ENCODE peak calls at places on chromosomes 11 and 22, in seven cellular contexts. G is keratinocyte, V is AG09309, H is HFF-Myc, L is K562, C is IMR-90, K is psoas muscle. Y is an unnamed sample.

GRCh38 chr11:106706355-106706754 is 311.9 kb downstream of the GUCY1A2 start:
- DNase-seq in G (peak), V (peak), H (peak), L (no peak), C (peak), K (no peak), Y (peak)

GRCh38 chr11:75000975-75001354 is 12.2 kb downstream of the NEU3 start:
- DNase-seq in G (no peak), V (no peak), H (no peak), L (no peak), C (no peak), K (no peak), Y (no peak)

GRCh38 chr22:35783943-35784614 is 66.4 kb downstream of the APOL5 start:
- DNase-seq in G (peak), V (peak), H (peak), L (no peak), C (no peak), K (no peak), Y (peak)

GRCh38 chr11:114297806-114298700 is 1.9 kb downstream of the NNMT start:
- DNase-seq in G (no peak), V (no peak), H (no peak), L (no peak), C (no peak), K (no peak), Y (no peak)

GRCh38 chr11:7964873-7965272 is 374 bp downstream of the NLRP10 start:
- DNase-seq in G (no peak), V (no peak), H (peak), L (no peak), C (peak), K (no peak), Y (peak)

GRCh38 chr22:46457502-46458488 is 79.6 kb downstream of the CELSR1 start:
- DNase-seq in G (peak), V (no peak), H (no peak), L (no peak), C (peak), K (no peak), Y (peak)

GRCh38 chr11:78170413-78170812 is 18.0 kb downstream of the KCTD21 start:
- DNase-seq in G (no peak), V (no peak), H (no peak), L (no peak), C (no peak), K (no peak), Y (no peak)

GRCh38 chr11:133801356-133801755 is 44.0 kb downstream of the SPATA19 start:
- DNase-seq in G (no peak), V (no peak), H (no peak), L (no peak), C (no peak), K (no peak), Y (no peak)

GRCh38 chr22:29739346-29739875 is 19.6 kb downstream of the CABP7 start:
- DNase-seq in G (no peak), V (no peak), H (no peak), L (no peak), C (no peak), K (no peak), Y (no peak)

GRCh38 chr11:18523079-18523478 is 3.7 kb downstream of the TSG101 start:
- DNase-seq in G (no peak), V (no peak), H (no peak), L (no peak), C (no peak), K (no peak), Y (no peak)

GRCh38 chr22:40819741-40820140 is 595 bp upstream of the SLC25A17 start:
- DNase-seq in G (no peak), V (no peak), H (no peak), L (no peak), C (peak), K (no peak), Y (peak)

GRCh38 chr11:65865550-65866172 is 5.4 kb downstream of the MUS81 start:
- DNase-seq in G (no peak), V (no peak), H (no peak), L (no peak), C (no peak), K (no peak), Y (no peak)

GRCh38 chr11:119120639-119121007 is 757 bp upstream of the HINFP start:
- DNase-seq in G (no peak), V (no peak), H (peak), L (no peak), C (peak), K (no peak), Y (peak)

GRCh38 chr22:20651286-20651685 is 122.6 kb upstream of the SERPIND1 start:
- DNase-seq in G (no peak), V (no peak), H (no peak), L (peak), C (no peak), K (no peak), Y (no peak)

GRCh38 chr11:84886344-84886743 is 740.8 kb downstream of the DLG2 start:
- DNase-seq in G (no peak), V (peak), H (no peak), L (no peak), C (peak), K (no peak), Y (no peak)

GRCh38 chr11:69274531-69275016 is 19.4 kb upstream of the MYEOV start:
- DNase-seq in G (peak), V (no peak), H (no peak), L (no peak), C (no peak), K (no peak), Y (no peak)

GRCh38 chr22:49437356-49437755 is 390.3 kb downstream of the BRD1 start:
- DNase-seq in G (no peak), V (no peak), H (no peak), L (no peak), C (no peak), K (no peak), Y (no peak)

GRCh38 chr11:68889948-68890446 is 13.6 kb downstream of the MRPL21 start:
- DNase-seq in G (no peak), V (peak), H (peak), L (peak), C (peak), K (peak), Y (peak)

GRCh38 chr11:66081505-66081904 is 11.4 kb downstream of the PACS1 start:
- DNase-seq in G (no peak), V (no peak), H (no peak), L (no peak), C (no peak), K (no peak), Y (no peak)

GRCh38 chr11:133934599-133935550 is 21.9 kb downstream of the IGSF9B start:
- DNase-seq in G (peak), V (peak), H (no peak), L (peak), C (peak), K (no peak), Y (peak)

GRCh38 chr11:107752508-107752907 is 40.7 kb upstream of the SLN start:
- DNase-seq in G (no peak), V (no peak), H (no peak), L (no peak), C (no peak), K (no peak), Y (no peak)

GRCh38 chr11:116312560-116313340 is 460.0 kb downstream of the BUD13 start:
- DNase-seq in G (no peak), V (no peak), H (peak), L (no peak), C (no peak), K (peak), Y (no peak)

GRCh38 chr11:103295704-103296103 is 186.5 kb downstream of the DYNC2H1 start:
- DNase-seq in G (no peak), V (no peak), H (no peak), L (no peak), C (no peak), K (no peak), Y (no peak)

GRCh38 chr11:41413843-41414242 is 45.6 kb downstream of the LRRC4C start:
- DNase-seq in G (no peak), V (no peak), H (no peak), L (no peak), C (no peak), K (no peak), Y (no peak)

GRCh38 chr11:2802389-2803185 is 83.0 kb downstream of the CDKN1C start:
- DNase-seq in G (no peak), V (no peak), H (no peak), L (no peak), C (no peak), K (peak), Y (no peak)

GRCh38 chr22:17874231-17874630 is 100.0 kb upstream of the BID start:
- DNase-seq in G (no peak), V (no peak), H (no peak), L (no peak), C (no peak), K (no peak), Y (no peak)

GRCh38 chr11:13859986-13860385 is 102.5 kb upstream of the SPON1 start:
- DNase-seq in G (no peak), V (no peak), H (no peak), L (no peak), C (no peak), K (no peak), Y (no peak)

GRCh38 chr11:29634248-29634647 is 382.6 kb downstream of the KCNA4 start:
- DNase-seq in G (no peak), V (no peak), H (no peak), L (no peak), C (no peak), K (no peak), Y (no peak)

GRCh38 chr11:33690290-33691050 is 10.2 kb downstream of the C11orf91 start:
- DNase-seq in G (peak), V (peak), H (peak), L (no peak), C (peak), K (peak), Y (peak)

GRCh38 chr22:28736296-28737155 is 5.1 kb downstream of the CHEK2 start:
- DNase-seq in G (no peak), V (no peak), H (no peak), L (no peak), C (no peak), K (no peak), Y (no peak)

GRCh38 chr11:94134651-94135512 is 6.2 kb downstream of the PANX1 start:
- DNase-seq in G (no peak), V (no peak), H (peak), L (no peak), C (peak), K (peak), Y (peak)
- TF ChIP-seq CTCF in G (no peak), V (no peak), H (no peak), L (no peak), C (no peak), K (no peak), Y (no peak)

GRCh38 chr11:83115992-83116641 is 40.8 kb upstream of the PCF11 start:
- DNase-seq in G (no peak), V (no peak), H (no peak), L (no peak), C (no peak), K (no peak), Y (no peak)
- H3K4me3 ChIP-seq in G (no peak), V (no peak), H (no peak), L (no peak), C (no peak), K (no peak), Y (no peak)

GRCh38 chr11:111395081-111395480 is 16.0 kb upstream of the POU2AF1 start:
- DNase-seq in G (no peak), V (no peak), H (no peak), L (no peak), C (no peak), K (no peak), Y (no peak)
- TF ChIP-seq CTCF in G (no peak), V (no peak), H (no peak), L (no peak), C (no peak), K (no peak), Y (no peak)

GRCh38 chr22:42930810-42931420 is 73.8 kb upstream of the ARFGAP3 start:
- DNase-seq in G (no peak), V (no peak), H (no peak), L (no peak), C (peak), K (peak), Y (peak)
- H3K4me3 ChIP-seq in G (no peak), V (no peak), H (no peak), L (no peak), C (no peak), K (no peak), Y (peak)